ENCODE peak calls at places on chromosome 19, in ten cellular contexts. B is ovary, M is tibial nerve, F is body of pancreas, Q is breast epithelium, H is heart left ventricle, U is right lobe of liver, N is lower leg skin, G is GM12892, C is Peyer's patch. P is an unnamed sample.
A peak's percentile ranks its signal among the peaks of the same experiment; 100 is the strongest.

GRCh38 chr19:2476451-2477140 is 669 bp downstream of the GADD45B start:
- DNase-seq in B (peak; percentile 71), M (no peak), F (peak; percentile 53), Q (peak; percentile 62), H (peak; percentile 48), U (peak; percentile 67), N (no peak), G (no peak), C (peak; percentile 73), P (no peak)

GRCh38 chr19:37217533-37217854 is 520 bp upstream of the ZNF383 start:
- DNase-seq in B (no peak), M (no peak), F (no peak), Q (no peak), H (no peak), U (no peak), N (no peak), G (peak; percentile 70), C (no peak), P (peak; percentile 89)

GRCh38 chr19:2042485-2043268 is 8.4 kb downstream of the MKNK2 start:
- DNase-seq in B (peak; percentile 79), M (no peak), F (no peak), Q (no peak), H (no peak), U (peak; percentile 56), N (peak; percentile 43), G (no peak), C (no peak), P (no peak)

GRCh38 chr19:873084-874019 is 13.9 kb downstream of the CFD start:
- DNase-seq in B (no peak), M (no peak), F (no peak), Q (no peak), H (no peak), U (no peak), N (no peak), G (peak; percentile 86), C (no peak), P (peak; percentile 82)

GRCh38 chr19:2767688-2768087 is 15.4 kb downstream of the SGTA start:
- DNase-seq in B (no peak), M (no peak), F (no peak), Q (no peak), H (no peak), U (no peak), N (no peak), G (no peak), C (no peak), P (no peak)

GRCh38 chr19:55390461-55390880 is 4.7 kb downstream of the RPL28 start:
- DNase-seq in B (no peak), M (no peak), F (no peak), Q (no peak), H (no peak), U (no peak), N (no peak), G (no peak), C (no peak), P (no peak)

GRCh38 chr19:14761607-14762006 is 16.8 kb downstream of the ADGRE2 start:
- DNase-seq in B (no peak), M (no peak), F (no peak), Q (no peak), H (no peak), U (no peak), N (no peak), G (no peak), C (no peak), P (no peak)

GRCh38 chr19:33772102-33772857 is 24.4 kb upstream of the KCTD15 start:
- DNase-seq in B (no peak), M (no peak), F (no peak), Q (no peak), H (no peak), U (no peak), N (no peak), G (no peak), C (no peak), P (no peak)

GRCh38 chr19:1218751-1219567 is 13.4 kb downstream of the STK11 start:
- DNase-seq in B (no peak), M (no peak), F (no peak), Q (no peak), H (no peak), U (no peak), N (no peak), G (no peak), C (no peak), P (no peak)

GRCh38 chr19:7456964-7457541 is 31.8 kb downstream of the PEX11G start:
- DNase-seq in B (no peak), M (no peak), F (no peak), Q (no peak), H (no peak), U (no peak), N (no peak), G (no peak), C (no peak), P (no peak)

GRCh38 chr19:46967578-46968018 is 52.0 kb upstream of the NPAS1 start:
- DNase-seq in B (no peak), M (peak; percentile 60), F (no peak), Q (no peak), H (peak; percentile 71), U (peak; percentile 51), N (peak; percentile 74), G (no peak), C (peak; percentile 34), P (no peak)

GRCh38 chr19:49387936-49388372 is at the start of gene KASH5:
- DNase-seq in B (peak; percentile 57), M (peak; percentile 22), F (peak; percentile 92), Q (peak; percentile 82), H (peak; percentile 60), U (peak; percentile 84), N (peak; percentile 55), G (no peak), C (peak; percentile 82), P (no peak)

GRCh38 chr19:2615782-2616181 is 86.7 kb downstream of the GNG7 start:
- DNase-seq in B (no peak), M (no peak), F (no peak), Q (no peak), H (no peak), U (no peak), N (no peak), G (no peak), C (no peak), P (no peak)

DNA sequence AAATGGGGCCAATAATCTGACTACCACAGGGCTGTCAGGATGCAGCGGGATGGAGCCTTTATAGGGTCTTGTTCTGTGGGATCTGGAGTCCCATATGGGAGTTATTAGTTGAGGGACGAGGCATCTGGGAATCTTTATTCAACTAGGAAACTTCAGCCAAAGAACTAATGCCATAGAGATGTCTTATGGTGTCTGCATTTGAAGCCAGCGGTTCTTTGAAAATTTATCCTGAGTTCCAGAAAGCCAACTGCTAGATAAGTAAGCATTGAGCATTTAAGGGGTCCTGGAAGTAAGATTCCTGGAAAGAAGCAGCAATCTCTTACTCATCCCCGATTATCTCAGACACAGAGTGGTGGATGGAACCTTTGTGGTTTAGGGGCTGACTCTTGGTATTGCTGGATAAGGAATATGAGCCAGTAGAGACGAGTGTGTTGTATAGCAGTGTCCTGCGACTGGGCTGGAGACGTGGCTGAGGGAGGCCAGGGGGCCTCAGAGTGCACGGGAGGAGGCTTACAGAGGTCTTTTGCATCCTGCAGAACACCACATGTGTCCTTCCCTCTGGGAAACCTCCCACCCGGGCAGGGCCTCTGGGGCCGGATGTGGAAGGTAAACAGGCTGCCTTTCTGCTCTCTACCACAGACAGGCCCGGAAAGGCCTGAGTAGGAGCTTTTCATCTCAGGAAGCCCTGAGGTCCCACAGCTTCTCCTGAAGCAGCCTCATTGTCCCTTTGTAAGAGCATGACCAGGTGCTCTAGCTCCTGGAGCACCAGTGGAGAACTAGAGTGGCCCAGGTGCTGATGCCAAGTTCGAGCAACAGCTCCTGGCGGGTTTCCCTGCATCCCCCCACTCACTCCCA is 28.8 kb downstream of the ACTN4 start:
- DNase-seq in B (peak; percentile 59), M (no peak), F (no peak), Q (no peak), H (peak; percentile 55), U (no peak), N (no peak), G (no peak), C (no peak), P (no peak)
- TF ChIP-seq POLR2A in B (no peak), M (no peak), F (no peak), Q (no peak), H (no peak), U (no peak), N (no peak), G (no peak), C (no peak), P (no peak)

DNA sequence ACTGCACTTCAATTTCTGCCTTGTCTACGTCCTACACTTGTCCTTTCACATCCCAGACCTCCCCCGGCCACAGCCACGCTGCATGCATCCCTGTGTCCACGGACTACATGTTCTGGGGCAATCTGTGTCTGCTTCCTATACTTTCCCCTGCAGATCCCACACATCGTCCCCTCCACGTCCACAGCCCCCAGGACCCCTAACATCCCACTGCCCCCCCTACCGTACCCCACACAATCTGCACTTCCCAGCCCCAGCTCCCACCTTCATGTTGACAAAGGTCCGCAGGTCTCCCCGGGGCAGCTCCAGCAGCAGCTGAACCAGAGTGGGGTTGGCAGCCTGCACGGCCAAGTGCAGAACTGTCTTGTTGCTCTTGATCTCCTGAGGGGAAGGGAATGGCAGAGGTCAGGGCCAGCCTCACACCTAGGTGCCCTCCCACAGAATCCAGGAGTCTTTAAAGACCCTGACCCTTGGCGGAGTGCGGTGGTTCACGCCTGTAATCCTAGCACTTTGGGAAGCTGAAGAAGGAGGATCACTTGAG is 10.2 kb downstream of the NFKBID start:
- DNase-seq in B (no peak), M (no peak), F (no peak), Q (no peak), H (no peak), U (no peak), N (no peak), G (no peak), C (no peak), P (no peak)
- TF ChIP-seq POLR2A in B (no peak), M (no peak), F (no peak), Q (no peak), H (no peak), U (no peak), N (no peak), G (peak; percentile 50), C (no peak), P (no peak)

GRCh38 chr19:44954649-44955499 is at the start of gene CLPTM1:
- DNase-seq in B (peak; percentile 96), M (peak; percentile 93), F (peak; percentile 98), Q (peak; percentile 98), H (peak; percentile 98), U (peak; percentile 98), N (peak; percentile 94), G (peak; percentile 93), C (peak; percentile 95), P (peak; percentile 92)
- TF ChIP-seq POLR2A in B (peak; percentile 77), M (no peak), F (peak; percentile 33), Q (peak; percentile 88), H (peak; percentile 28), U (peak; percentile 55), N (peak; percentile 29), G (peak; percentile 84), C (peak; percentile 69), P (peak; percentile 54)

DNA sequence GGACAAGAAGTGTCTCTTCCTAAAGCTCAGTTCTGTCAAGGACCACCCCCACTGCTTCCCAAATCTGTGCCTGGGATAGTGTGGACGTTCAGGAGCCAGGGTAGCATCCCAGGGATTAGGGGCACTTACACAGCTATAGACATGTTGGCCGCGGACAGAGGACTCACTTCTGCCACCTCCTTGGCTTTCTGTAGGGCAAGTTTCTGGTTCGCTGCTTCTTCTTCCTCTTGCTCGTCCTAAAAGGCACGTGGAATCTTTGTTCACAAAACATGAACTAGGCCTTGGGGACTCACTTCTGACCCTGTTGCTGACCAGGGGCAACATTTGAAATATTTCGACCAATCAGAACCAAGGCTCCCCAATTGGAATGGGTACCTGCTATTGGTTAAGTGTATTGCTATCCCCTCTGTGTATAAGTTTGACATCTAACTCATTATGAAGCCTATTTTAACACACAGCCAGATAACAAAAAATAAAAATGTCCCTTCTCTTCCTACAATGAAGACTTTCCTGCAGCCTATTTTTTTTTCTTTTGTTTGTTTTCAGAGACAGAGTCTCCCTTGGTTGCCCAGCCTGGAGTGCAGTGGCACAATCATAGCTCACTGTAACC is 150.3 kb downstream of the IER2 start:
- DNase-seq in B (no peak), M (no peak), F (no peak), Q (no peak), H (no peak), U (no peak), N (no peak), G (no peak), C (no peak), P (no peak)
- TF ChIP-seq POLR2A in B (no peak), M (no peak), F (no peak), Q (no peak), H (no peak), U (no peak), N (no peak), G (no peak), C (no peak), P (no peak)

P was measured in H54.